ENCODE peak calls at places on chromosomes 11 and 22, in nine cellular contexts. Y, Z, D, N, G, T, X, H and F are unnamed samples.

GRCh38 chr11:72673943-72674828 is at the start of gene PDE2A:
- DNase-seq in Y (no peak), Z (peak), D (no peak), N (no peak), G (no peak), T (no peak), X (no peak), H (no peak), F (no peak)

GRCh38 chr11:93579187-93579773 is 36.1 kb upstream of the SMCO4 start:
- DNase-seq in Y (no peak), Z (no peak), D (no peak), N (peak), G (no peak), T (no peak), X (no peak), H (no peak), F (no peak)

GRCh38 chr11:100619484-100619883 is 67.6 kb upstream of the ARHGAP42 start:
- DNase-seq in Y (no peak), Z (no peak), D (peak), N (peak), G (no peak), T (no peak), X (no peak), H (no peak), F (no peak)

GRCh38 chr22:32810241-32811133 is 9.0 kb downstream of the TIMP3 start:
- DNase-seq in Y (no peak), Z (no peak), D (no peak), N (no peak), G (no peak), T (no peak), X (no peak), H (no peak), F (no peak)

GRCh38 chr11:134645576-134645975 is 233.5 kb upstream of the B3GAT1 start:
- DNase-seq in Y (no peak), Z (no peak), D (no peak), N (no peak), G (no peak), T (no peak), X (no peak), H (no peak), F (no peak)

GRCh38 chr11:134126197-134126822 is 57.4 kb downstream of the JAM3 start:
- DNase-seq in Y (no peak), Z (no peak), D (peak), N (peak), G (no peak), T (no peak), X (no peak), H (peak), F (no peak)

GRCh38 chr11:46894961-46895360 is 23.4 kb downstream of the LRP4 start:
- DNase-seq in Y (no peak), Z (no peak), D (no peak), N (no peak), G (no peak), T (no peak), X (no peak), H (no peak), F (no peak)

GRCh38 chr11:76690736-76691135 is 20.2 kb upstream of the LRRC32 start:
- DNase-seq in Y (no peak), Z (no peak), D (peak), N (peak), G (no peak), T (no peak), X (no peak), H (no peak), F (no peak)

GRCh38 chr11:17389205-17389956 is 922 bp upstream of the KCNJ11 start:
- DNase-seq in Y (peak), Z (peak), D (peak), N (no peak), G (peak), T (peak), X (peak), H (peak), F (peak)

GRCh38 chr11:128630367-128631230 is 43.2 kb upstream of the ETS1 start:
- DNase-seq in Y (peak), Z (peak), D (peak), N (peak), G (peak), T (peak), X (no peak), H (peak), F (peak)

GRCh38 chr11:9568854-9569587 is 4.4 kb upstream of the WEE1 start:
- DNase-seq in Y (no peak), Z (no peak), D (peak), N (peak), G (no peak), T (no peak), X (no peak), H (no peak), F (no peak)

GRCh38 chr22:48376428-48376827 is 1451.2 kb downstream of the BRD1 start:
- DNase-seq in Y (no peak), Z (no peak), D (no peak), N (no peak), G (no peak), T (no peak), X (no peak), H (no peak), F (no peak)

GRCh38 chr22:31064369-31064768 is 16.7 kb upstream of the SMTN start:
- DNase-seq in Y (no peak), Z (no peak), D (no peak), N (no peak), G (no peak), T (no peak), X (no peak), H (no peak), F (no peak)

GRCh38 chr11:6251120-6251733 is 8.4 kb upstream of the CCKBR start:
- DNase-seq in Y (no peak), Z (peak), D (peak), N (peak), G (peak), T (no peak), X (no peak), H (peak), F (no peak)

GRCh38 chr11:60910281-60910687 is 3.7 kb upstream of the TMEM109 start:
- DNase-seq in Y (no peak), Z (no peak), D (no peak), N (no peak), G (no peak), T (no peak), X (no peak), H (peak), F (no peak)

GRCh38 chr22:36510966-36511881 is 4.4 kb upstream of the FOXRED2 start:
- DNase-seq in Y (no peak), Z (peak), D (peak), N (peak), G (no peak), T (no peak), X (no peak), H (no peak), F (no peak)

GRCh38 chr22:19896665-19897355 is 42.1 kb upstream of the GNB1L start:
- DNase-seq in Y (no peak), Z (no peak), D (no peak), N (no peak), G (peak), T (no peak), X (no peak), H (no peak), F (no peak)

GRCh38 chr11:110720646-110721283 is 8.5 kb upstream of the ARHGAP20 start:
- DNase-seq in Y (no peak), Z (no peak), D (no peak), N (peak), G (no peak), T (no peak), X (no peak), H (no peak), F (no peak)

GRCh38 chr22:36830601-36831000 is 13.8 kb upstream of the PVALB start:
- DNase-seq in Y (no peak), Z (no peak), D (no peak), N (no peak), G (no peak), T (no peak), X (no peak), H (no peak), F (no peak)

GRCh38 chr11:128726464-128727139 is 32.7 kb downstream of the FLI1 start:
- DNase-seq in Y (no peak), Z (no peak), D (no peak), N (no peak), G (peak), T (no peak), X (no peak), H (no peak), F (peak)

GRCh38 chr22:17319541-17319940 is 49.7 kb upstream of the CECR2 start:
- DNase-seq in Y (no peak), Z (peak), D (no peak), N (no peak), G (no peak), T (no peak), X (no peak), H (no peak), F (no peak)

GRCh38 chr11:130400793-130401483 is 27.5 kb downstream of the ADAMTS8 start:
- DNase-seq in Y (no peak), Z (no peak), D (peak), N (peak), G (no peak), T (no peak), X (no peak), H (no peak), F (no peak)

GRCh38 chr22:32623943-32624342 is 149.3 kb downstream of the FBXO7 start:
- DNase-seq in Y (no peak), Z (no peak), D (peak), N (peak), G (no peak), T (no peak), X (no peak), H (no peak), F (no peak)

GRCh38 chr11:75582935-75583709 is 21.1 kb downstream of the SERPINH1 start:
- DNase-seq in Y (peak), Z (peak), D (peak), N (peak), G (peak), T (peak), X (peak), H (peak), F (peak)

GRCh38 chr11:57514538-57515331 is 767 bp downstream of the SLC43A1 start:
- DNase-seq in Y (peak), Z (peak), D (peak), N (peak), G (peak), T (peak), X (no peak), H (peak), F (peak)

GRCh38 chr11:71199226-71199815 is 53.1 kb downstream of the SHANK2 start:
- DNase-seq in Y (no peak), Z (no peak), D (no peak), N (no peak), G (no peak), T (no peak), X (no peak), H (no peak), F (no peak)

GRCh38 chr11:113992459-113993105 is 17.7 kb downstream of the HTR3A start:
- DNase-seq in Y (no peak), Z (no peak), D (no peak), N (no peak), G (no peak), T (no peak), X (no peak), H (no peak), F (no peak)